ENCODE peak calls at places on chromosomes 5 and 9, in six cellular contexts. C, R, M, F, T and Z are unnamed samples.
A peak's percentile ranks its signal among the peaks of the same experiment; 100 is the strongest.

GRCh38 chr9:129307227-129307970 is 129.3 kb upstream of the IER5L start:
- DNase-seq in R (no peak), F (no peak), T (no peak), M (peak; percentile 24), C (no peak), Z (no peak)

GRCh38 chr9:128771094-128771721 is 519 bp downstream of the ZER1 start:
- DNase-seq in M (no peak), F (no peak), C (peak; percentile 33), T (peak; percentile 44), R (peak; percentile 57), Z (no peak)

GRCh38 chr9:15354713-15355112 is 47.7 kb upstream of the TTC39B start:
- DNase-seq in C (peak; percentile 21), R (no peak), T (no peak), M (no peak), F (no peak), Z (no peak)

GRCh38 chr9:124684140-124684539 is 87.0 kb downstream of the NR6A1 start:
- DNase-seq in R (no peak), F (no peak), M (no peak), C (no peak), T (no peak), Z (no peak)

GRCh38 chr5:78287833-78288232 is 6.7 kb downstream of the AP3B1 start:
- DNase-seq in R (peak; percentile 89), M (no peak), T (no peak), F (peak; percentile 38), C (no peak), Z (no peak)

GRCh38 chr9:80292231-80292630 is 720.5 kb downstream of the TLE4 start:
- DNase-seq in R (no peak), T (no peak), C (no peak), M (no peak), F (no peak), Z (no peak)

GRCh38 chr9:137455361-137455991 is 3.7 kb downstream of the NSMF start:
- DNase-seq in C (no peak), F (no peak), R (no peak), T (no peak), M (no peak), Z (no peak)

GRCh38 chr5:124408738-124409453 is 337.5 kb downstream of the ZNF608 start:
- DNase-seq in C (no peak), R (no peak), T (no peak), M (no peak), F (no peak), Z (no peak)

GRCh38 chr5:57102905-57103255 is 71.0 kb upstream of the GPBP1 start:
- DNase-seq in C (no peak), R (no peak), F (no peak), T (no peak), M (no peak), Z (no peak)

GRCh38 chr5:57839025-57839424 is 356.4 kb upstream of the ACTBL2 start:
- DNase-seq in R (no peak), F (no peak), T (no peak), C (no peak), M (no peak), Z (no peak)

GRCh38 chr5:10115669-10116068 is 134.0 kb downstream of the ATPSCKMT start:
- DNase-seq in F (no peak), R (no peak), M (no peak), C (no peak), T (no peak), Z (no peak)

GRCh38 chr5:72149742-72150141 is 42.5 kb downstream of the MAP1B start:
- DNase-seq in R (no peak), C (no peak), F (no peak), M (no peak), T (no peak), Z (no peak)

GRCh38 chr5:107457138-107457537 is 213.6 kb downstream of the EFNA5 start:
- DNase-seq in F (no peak), M (no peak), T (no peak), C (no peak), R (no peak), Z (no peak)

GRCh38 chr5:96703985-96704384 is 41.8 kb downstream of the CAST start:
- DNase-seq in C (no peak), F (no peak), T (no peak), M (no peak), R (peak; percentile 40), Z (no peak)

GRCh38 chr9:131021785-131022184 is 12.8 kb downstream of the LAMC3 start:
- DNase-seq in F (no peak), M (no peak), T (no peak), R (no peak), C (no peak), Z (no peak)

GRCh38 chr9:13971910-13972655 is 341.9 kb downstream of the NFIB start:
- DNase-seq in F (no peak), C (no peak), M (no peak), R (no peak), T (no peak), Z (no peak)

GRCh38 chr9:26234865-26235264 is 556.6 kb upstream of the TUSC1 start:
- DNase-seq in T (no peak), R (no peak), F (no peak), M (no peak), C (no peak), Z (no peak)

GRCh38 chr5:42514759-42515158 is 91.5 kb downstream of the GHR start:
- DNase-seq in R (no peak), M (no peak), C (no peak), T (no peak), F (no peak), Z (no peak)

GRCh38 chr5:158398360-158399201 is 539.6 kb upstream of the CLINT1 start:
- DNase-seq in C (no peak), M (no peak), R (no peak), F (no peak), T (no peak), Z (no peak)

GRCh38 chr9:27276182-27277030 is 20.5 kb downstream of the EQTN start:
- DNase-seq in C (peak; percentile 16), M (no peak), F (no peak), R (peak; percentile 89), T (peak; percentile 10), Z (peak; percentile 6)

GRCh38 chr5:105030153-105030552 is 1467.6 kb upstream of the NUDT12 start:
- DNase-seq in C (no peak), R (no peak), M (no peak), T (no peak), F (no peak), Z (no peak)

GRCh38 chr9:114722363-114722695 is 40.3 kb upstream of the TEX48 start:
- DNase-seq in R (no peak), C (no peak), M (no peak), F (no peak), T (no peak), Z (no peak)

GRCh38 chr5:28473531-28474107 is 1435.2 kb upstream of the CDH9 start:
- DNase-seq in R (peak; percentile 72), C (no peak), T (no peak), F (no peak), M (no peak), Z (no peak)

GRCh38 chr5:90802695-90803317 is 244.2 kb downstream of the ADGRV1 start:
- DNase-seq in R (peak; percentile 68), M (no peak), F (no peak), T (peak; percentile 21), C (peak; percentile 18), Z (no peak)

GRCh38 chr5:57316798-57317327 is 143.0 kb downstream of the GPBP1 start:
- DNase-seq in M (no peak), R (peak; percentile 89), C (no peak), T (no peak), F (peak; percentile 18), Z (peak; percentile 51)

GRCh38 chr5:114152656-114153360 is 209.1 kb upstream of the KCNN2 start:
- DNase-seq in R (no peak), M (no peak), T (no peak), F (no peak), C (no peak), Z (no peak)

GRCh38 chr5:177233206-177233605 is 70.3 kb downstream of the RAB24 start:
- DNase-seq in C (no peak), T (no peak), F (peak; percentile 55), M (no peak), R (peak; percentile 34), Z (no peak)

GRCh38 chr9:7844283-7844682 is 44.7 kb upstream of the DMAC1 start:
- DNase-seq in R (no peak), F (no peak), T (no peak), C (peak; percentile 15), M (no peak), Z (peak; percentile 36)

GRCh38 chr5:123094919-123095693 is 6.1 kb downstream of the PRDM6 start:
- DNase-seq in R (no peak), C (no peak), M (no peak), F (no peak), T (no peak), Z (no peak)

GRCh38 chr5:14914603-14915277 is 43.2 kb upstream of the ANKH start:
- DNase-seq in R (peak; percentile 74), C (no peak), T (no peak), M (no peak), F (no peak), Z (no peak)

GRCh38 chr9:34512131-34513078 is 10.4 kb downstream of the ENHO start:
- DNase-seq in C (no peak), F (no peak), R (no peak), M (no peak), T (no peak), Z (no peak)

GRCh38 chr9:104027295-104027694 is 66.8 kb upstream of the SMC2 start:
- DNase-seq in M (no peak), T (peak; percentile 1), C (no peak), F (no peak), R (no peak), Z (no peak)

GRCh38 chr9:68969538-68969937 is 44.4 kb downstream of the PRKACG start:
- DNase-seq in R (no peak), T (no peak), C (no peak), M (no peak), F (no peak), Z (no peak)

GRCh38 chr9:18478517-18479361 is 4.8 kb downstream of the ADAMTSL1 start:
- DNase-seq in M (no peak), T (no peak), C (no peak), R (peak; percentile 69), F (no peak), Z (no peak)

GRCh38 chr5:159987031-159987674 is 21.8 kb upstream of the TTC1 start:
- DNase-seq in M (no peak), C (peak; percentile 77), R (peak; percentile 82), T (peak; percentile 83), F (no peak), Z (peak; percentile 37)